ENCODE peak calls at places on chromosome 14, in six cellular contexts. Z is astrocyte of the cerebellum; M is activated T-helper 1 cell treated with anti-CD3 and anti-CD28 coated beads, Interleukin-12 subunit alpha, Interleukin-12 subunit beta, Interleukin-2, Interleukin-4 antibody, amounts not matched to agents 30 ng/mL and 10 ng/mL and 1 ng/mL, durations not matched to agents 14 hours and 24 hours and 36 hours; B is left cardiac atrium; G is Calu3; U is pancreas. E is an unnamed sample.

GRCh38 chr14:75182820-75183219 is 6.4 kb upstream of the TMED10 start:
- DNase-seq in Z (no peak), M (no peak), B (no peak), G (no peak), U (no peak), E (no peak)

GRCh38 chr14:90426031-90426540 is 29.3 kb downstream of the CALM1 start:
- DNase-seq in Z (no peak), M (no peak), B (no peak), G (no peak), U (no peak), E (no peak)

GRCh38 chr14:21723431-21724045 is 49.9 kb upstream of the OR4E1 start:
- DNase-seq in Z (no peak), M (peak), B (no peak), G (peak), U (no peak), E (no peak)

GRCh38 chr14:63492391-63492790 is 50.8 kb downstream of the PPP2R5E start:
- DNase-seq in Z (no peak), M (no peak), B (no peak), G (no peak), U (no peak), E (no peak)

GRCh38 chr14:58098507-58098906 is 53.5 kb downstream of the ARMH4 start:
- DNase-seq in Z (no peak), M (no peak), B (no peak), G (peak), U (no peak), E (no peak)

GRCh38 chr14:92153581-92153980 is 31.8 kb downstream of the CPSF2 start:
- DNase-seq in Z (no peak), M (no peak), B (no peak), G (no peak), U (no peak), E (no peak)

GRCh38 chr14:100762089-100762515 is 35.4 kb downstream of the DLK1 start:
- DNase-seq in Z (no peak), M (no peak), B (no peak), G (no peak), U (no peak), E (no peak)

GRCh38 chr14:23751591-23751990 is 115.4 kb downstream of the DHRS2 start:
- DNase-seq in Z (no peak), M (no peak), B (no peak), G (no peak), U (no peak), E (no peak)

GRCh38 chr14:55438066-55438683 is 2.2 kb downstream of the TBPL2 start:
- DNase-seq in Z (peak), M (no peak), B (no peak), G (peak), U (no peak), E (no peak)

GRCh38 chr14:73997108-73997943 is 21.8 kb downstream of the ENTPD5 start:
- DNase-seq in Z (no peak), M (no peak), B (no peak), G (no peak), U (no peak), E (no peak)

GRCh38 chr14:105301103-105301914 is 508 bp upstream of the BRF1 start:
- DNase-seq in Z (peak), M (peak), B (peak), G (peak), U (peak), E (peak)

GRCh38 chr14:99041820-99042174 is 230.2 kb downstream of the BCL11B start:
- DNase-seq in Z (no peak), M (no peak), B (no peak), G (no peak), U (no peak), E (no peak)

GRCh38 chr14:104548802-104549535 is 30.6 kb upstream of the C14orf180 start:
- DNase-seq in Z (no peak), M (no peak), B (no peak), G (no peak), U (no peak), E (no peak)

GRCh38 chr14:70257526-70257925 is 68.8 kb upstream of the SLC8A3 start:
- DNase-seq in Z (no peak), M (no peak), B (no peak), G (peak), U (peak), E (no peak)

GRCh38 chr14:100772607-100773165 is 46.0 kb downstream of the DLK1 start:
- DNase-seq in Z (no peak), M (no peak), B (no peak), G (no peak), U (no peak), E (no peak)

GRCh38 chr14:92471919-92472318 is 41.7 kb upstream of the RIN3 start:
- DNase-seq in Z (peak), M (no peak), B (no peak), G (peak), U (no peak), E (no peak)

GRCh38 chr14:67886221-67886620 is 66.6 kb downstream of the RAD51B start:
- DNase-seq in Z (no peak), M (no peak), B (no peak), G (no peak), U (no peak), E (no peak)

GRCh38 chr14:77045570-77045890 is 17.0 kb upstream of the IRF2BPL start:
- DNase-seq in Z (no peak), M (no peak), B (no peak), G (peak), U (no peak), E (peak)

GRCh38 chr14:94177806-94178205 is 3.7 kb downstream of the PPP4R4 start:
- DNase-seq in Z (no peak), M (no peak), B (no peak), G (no peak), U (no peak), E (no peak)

GRCh38 chr14:55458800-55459577 is 18.6 kb upstream of the TBPL2 start:
- DNase-seq in Z (no peak), M (no peak), B (no peak), G (no peak), U (no peak), E (no peak)

GRCh38 chr14:92783813-92784431 is 10.2 kb upstream of the GOLGA5 start:
- DNase-seq in Z (peak), M (peak), B (no peak), G (peak), U (peak), E (no peak)

GRCh38 chr14:64764641-64765520 is 60.7 kb downstream of the PLEKHG3 start:
- DNase-seq in Z (peak), M (peak), B (peak), G (peak), U (peak), E (peak)

GRCh38 chr14:80996049-80996901 is 40.9 kb downstream of the TSHR start:
- DNase-seq in Z (peak), M (no peak), B (no peak), G (peak), U (peak), E (no peak)

GRCh38 chr14:63752449-63753169 is 24.7 kb upstream of the SGPP1 start:
- DNase-seq in Z (peak), M (no peak), B (no peak), G (peak), U (peak), E (no peak)

E was measured in left ventricle myocardium superior.